ENCODE peak calls at places on chromosomes 1 and 21, in four cellular contexts. M is suprapubic skin, Z is upper lobe of right lung, D is cardiac muscle cell. E is an unnamed sample.

GRCh38 chr1:171075041-171075440 is 15.7 kb upstream of the FMO3 start:
- DNase-seq in M (no peak), Z (no peak), D (no peak), E (no peak)

GRCh38 chr21:46604975-46605758 is at the start of gene S100B:
- DNase-seq in M (no peak), Z (peak; percentile 56), D (peak; percentile 14), E (no peak)

GRCh38 chr1:62436466-62437272 is at the start of gene USP1:
- DNase-seq in M (peak; percentile 99), Z (peak; percentile 97), D (peak; percentile 99), E (peak; percentile 99)

GRCh38 chr1:214505134-214505533 is 46.3 kb downstream of the PTPN14 start:
- DNase-seq in M (no peak), Z (no peak), D (no peak), E (no peak)

GRCh38 chr1:180155202-180155682 is 573 bp downstream of the QSOX1 start:
- DNase-seq in M (no peak), Z (no peak), D (no peak), E (no peak)

GRCh38 chr1:96059736-96060135 is 661.8 kb upstream of the PTBP2 start:
- DNase-seq in M (no peak), Z (no peak), D (no peak), E (no peak)

GRCh38 chr1:182625716-182626504 is 21.7 kb upstream of the RGS16 start:
- DNase-seq in M (no peak), Z (no peak), D (no peak), E (no peak)

GRCh38 chr1:225319951-225320350 is 107.9 kb downstream of the LBR start:
- DNase-seq in M (no peak), Z (no peak), D (no peak), E (no peak)

GRCh38 chr1:85707267-85707989 is 805 bp downstream of the ZNHIT6 start:
- DNase-seq in M (no peak), Z (no peak), D (peak; percentile 0), E (no peak)

GRCh38 chr1:218395916-218396315 is 50.8 kb downstream of the TGFB2 start:
- DNase-seq in M (no peak), Z (no peak), D (no peak), E (no peak)

GRCh38 chr1:114458208-114458777 is 52.7 kb downstream of the TRIM33 start:
- DNase-seq in M (no peak), Z (no peak), D (no peak), E (no peak)

GRCh38 chr1:77509898-77510297 is 172.6 kb downstream of the ZZZ3 start:
- DNase-seq in M (no peak), Z (no peak), D (no peak), E (no peak)

GRCh38 chr1:219731771-219732170 is 118.9 kb upstream of the ZC3H11B start:
- DNase-seq in M (no peak), Z (no peak), D (no peak), E (no peak)

GRCh38 chr1:71464016-71464415 is 383.2 kb upstream of the ZRANB2 start:
- DNase-seq in M (no peak), Z (no peak), D (no peak), E (no peak)